ENCODE peak calls at places on chromosomes 2 and 18, in four cellular contexts. F is retinal pigment epithelial cell, D is tibial artery, L is cardiac fibroblast. Q is an unnamed sample.
A peak's percentile ranks its signal among the peaks of the same experiment; 100 is the strongest.

GRCh38 chr2:217851191-217852020 is 151.4 kb downstream of the TNS1 start:
- DNase-seq in F (no peak), D (peak; percentile 89), L (peak; percentile 75), Q (no peak)

GRCh38 chr2:68463287-68463877 is 3.7 kb downstream of the FBXO48 start:
- DNase-seq in F (no peak), D (no peak), L (peak; percentile 77), Q (no peak)

GRCh38 chr2:96509114-96509846 is 4.1 kb upstream of the NEURL3 start:
- DNase-seq in F (peak; percentile 47), D (peak; percentile 92), L (peak; percentile 89), Q (peak; percentile 91)

GRCh38 chr2:11753886-11754704 is 7.7 kb downstream of the LPIN1 start:
- DNase-seq in F (no peak), D (no peak), L (peak; percentile 65), Q (no peak)

GRCh38 chr2:218745160-218745558 is 34.5 kb downstream of the TTLL4 start:
- DNase-seq in F (no peak), D (no peak), L (peak; percentile 37), Q (no peak)

GRCh38 chr18:35581555-35582309 is at the start of gene GALNT1:
- DNase-seq in F (no peak), D (no peak), L (peak; percentile 26), Q (no peak)

GRCh38 chr2:121129692-121130091 is 155.3 kb downstream of the TFCP2L1 start:
- DNase-seq in F (no peak), D (no peak), L (no peak), Q (no peak)

GRCh38 chr18:74524097-74524496 is 10.2 kb upstream of the CNDP1 start:
- DNase-seq in F (no peak), D (peak; percentile 33), L (no peak), Q (no peak)

GRCh38 chr2:136505462-136505861 is 259.9 kb upstream of the THSD7B start:
- DNase-seq in F (no peak), D (no peak), L (no peak), Q (no peak)

GRCh38 chr2:8310557-8311455 is 371.1 kb upstream of the ID2 start:
- DNase-seq in F (no peak), D (no peak), L (no peak), Q (no peak)

GRCh38 chr2:45993476-45993991 is 303.7 kb upstream of the EPAS1 start:
- DNase-seq in F (peak; percentile 32), D (peak; percentile 79), L (peak; percentile 92), Q (peak; percentile 85)

GRCh38 chr2:85893428-85894258 is 4.9 kb upstream of the ST3GAL5 start:
- DNase-seq in F (no peak), D (no peak), L (peak; percentile 59), Q (no peak)

GRCh38 chr2:144350151-144350802 is 169.6 kb downstream of the ZEB2 start:
- DNase-seq in F (no peak), D (no peak), L (peak; percentile 84), Q (no peak)

GRCh38 chr18:48813833-48814489 is 136.8 kb downstream of the SMAD7 start:
- DNase-seq in F (no peak), D (peak; percentile 52), L (no peak), Q (no peak)

GRCh38 chr2:59256290-59256689 is 1015.2 kb upstream of the FANCL start:
- DNase-seq in F (no peak), D (no peak), L (no peak), Q (no peak)

GRCh38 chr18:36733150-36733549 is 95.7 kb downstream of the TPGS2 start:
- DNase-seq in F (no peak), D (no peak), L (no peak), Q (no peak)

GRCh38 chr2:101550555-101550954 is 75.6 kb upstream of the RFX8 start:
- DNase-seq in F (no peak), D (no peak), L (no peak), Q (no peak)

GRCh38 chr2:214995926-214996670 is 142.3 kb downstream of the ABCA12 start:
- DNase-seq in F (no peak), D (no peak), L (no peak), Q (no peak)

DNA sequence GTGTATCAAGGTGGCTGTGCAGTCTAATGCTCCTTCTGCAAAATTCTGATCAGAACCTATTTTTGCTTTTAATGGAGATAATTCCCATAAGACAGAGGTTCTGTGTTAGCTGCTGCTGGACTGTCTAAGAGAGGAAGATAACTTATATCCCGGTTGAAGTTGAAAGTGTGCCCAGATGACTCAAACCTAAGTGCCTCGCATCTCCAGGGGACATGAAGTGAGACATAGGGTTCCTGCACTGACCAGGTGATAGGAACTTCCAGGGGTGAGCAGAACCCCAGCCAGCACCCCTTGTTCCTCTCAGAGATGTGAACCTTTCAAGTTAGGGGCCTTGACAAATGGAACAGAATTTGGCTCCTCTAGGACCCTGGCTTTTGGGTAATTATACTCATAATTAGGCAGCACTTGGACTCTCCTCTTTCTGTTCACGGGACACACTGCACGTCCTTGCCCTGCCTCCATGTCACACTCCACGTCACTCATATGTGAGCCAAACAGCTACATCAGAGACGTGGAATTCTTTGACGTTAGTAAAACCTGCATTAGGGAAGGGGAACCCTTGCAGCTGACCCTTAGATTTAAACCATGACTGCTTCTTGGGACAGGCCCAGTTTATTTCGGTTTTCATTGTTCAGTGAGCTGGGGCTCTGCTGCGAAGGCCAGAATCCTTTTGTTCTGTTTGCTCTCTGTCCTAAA is 104.5 kb upstream of the ALPP start:
- DNase-seq in F (no peak), D (no peak), L (no peak), Q (no peak)
- H3K4me3 ChIP-seq in F (no peak overlapping the region), D (no peak overlapping the region), L (no peak overlapping the region), Q (no peak overlapping the region)

DNA sequence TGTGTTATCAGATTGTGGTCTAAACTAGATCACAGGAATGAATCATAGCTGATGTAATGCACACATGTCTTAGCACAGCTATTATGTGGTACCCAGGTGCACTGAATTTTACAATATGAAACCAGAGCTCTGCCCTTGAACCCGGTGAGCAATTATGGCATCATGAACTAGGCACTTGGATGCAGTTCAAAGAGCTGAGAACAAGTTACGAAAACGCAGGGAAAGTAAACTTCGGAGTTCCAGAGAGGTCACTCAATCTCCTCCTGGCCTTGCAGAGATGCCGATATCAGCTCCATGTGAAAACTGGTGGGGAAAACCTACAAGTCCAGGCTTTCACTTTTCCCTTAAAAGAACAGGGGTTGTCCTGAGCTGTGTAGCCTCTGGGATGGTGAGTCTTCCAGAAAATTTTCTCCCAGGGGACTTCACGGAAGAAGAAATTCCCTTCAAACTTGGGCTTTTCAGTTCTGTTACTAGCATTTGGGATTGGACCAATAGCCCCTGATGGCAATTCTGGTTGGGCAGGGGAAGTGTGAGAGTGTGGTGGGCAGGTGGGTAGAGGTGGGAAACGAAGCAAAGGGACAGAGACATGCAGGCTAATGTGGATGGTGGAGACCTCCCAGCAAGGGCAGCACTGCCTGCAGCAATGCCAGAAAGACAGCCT is 71.1 kb upstream of the SH3BP4 start:
- DNase-seq in F (peak; percentile 85), D (no peak), L (peak; percentile 51), Q (no peak)
- H3K4me3 ChIP-seq in F (peak overlapping the region; percentile 0), D (no peak overlapping the region), L (no peak overlapping the region), Q (no peak overlapping the region)

DNA sequence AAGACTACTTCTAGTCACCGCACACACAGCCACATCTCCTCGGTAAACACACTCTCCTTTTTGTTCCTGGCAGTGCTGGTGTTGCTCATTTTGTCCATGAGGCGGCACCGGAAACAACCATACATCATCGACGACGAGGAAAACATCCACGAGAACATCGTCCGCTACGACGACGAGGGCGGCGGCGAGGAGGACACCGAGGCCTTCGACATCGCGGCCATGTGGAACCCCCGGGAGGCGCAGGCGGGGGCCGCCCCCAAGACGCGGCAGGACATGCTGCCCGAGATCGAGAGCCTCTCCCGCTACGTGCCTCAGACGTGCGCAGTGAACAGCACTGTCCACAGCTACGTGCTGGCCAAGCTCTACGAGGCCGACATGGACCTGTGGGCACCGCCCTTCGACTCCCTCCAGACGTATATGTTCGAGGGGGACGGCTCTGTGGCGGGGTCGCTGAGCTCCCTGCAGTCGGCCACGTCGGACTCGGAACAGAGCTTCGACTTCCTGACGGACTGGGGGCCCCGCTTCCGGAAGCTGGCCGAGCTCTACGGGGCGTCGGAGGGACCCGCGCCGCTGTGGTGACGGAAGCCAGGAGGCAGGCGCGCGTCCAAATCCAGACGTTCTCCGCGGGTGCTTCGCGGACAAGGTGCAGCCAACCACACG is 221.0 kb downstream of the CDH20 start:
- DNase-seq in F (no peak), D (no peak), L (no peak), Q (no peak)
- H3K4me3 ChIP-seq in F (no peak overlapping the region), D (no peak overlapping the region), L (no peak overlapping the region), Q (no peak overlapping the region)

DNA sequence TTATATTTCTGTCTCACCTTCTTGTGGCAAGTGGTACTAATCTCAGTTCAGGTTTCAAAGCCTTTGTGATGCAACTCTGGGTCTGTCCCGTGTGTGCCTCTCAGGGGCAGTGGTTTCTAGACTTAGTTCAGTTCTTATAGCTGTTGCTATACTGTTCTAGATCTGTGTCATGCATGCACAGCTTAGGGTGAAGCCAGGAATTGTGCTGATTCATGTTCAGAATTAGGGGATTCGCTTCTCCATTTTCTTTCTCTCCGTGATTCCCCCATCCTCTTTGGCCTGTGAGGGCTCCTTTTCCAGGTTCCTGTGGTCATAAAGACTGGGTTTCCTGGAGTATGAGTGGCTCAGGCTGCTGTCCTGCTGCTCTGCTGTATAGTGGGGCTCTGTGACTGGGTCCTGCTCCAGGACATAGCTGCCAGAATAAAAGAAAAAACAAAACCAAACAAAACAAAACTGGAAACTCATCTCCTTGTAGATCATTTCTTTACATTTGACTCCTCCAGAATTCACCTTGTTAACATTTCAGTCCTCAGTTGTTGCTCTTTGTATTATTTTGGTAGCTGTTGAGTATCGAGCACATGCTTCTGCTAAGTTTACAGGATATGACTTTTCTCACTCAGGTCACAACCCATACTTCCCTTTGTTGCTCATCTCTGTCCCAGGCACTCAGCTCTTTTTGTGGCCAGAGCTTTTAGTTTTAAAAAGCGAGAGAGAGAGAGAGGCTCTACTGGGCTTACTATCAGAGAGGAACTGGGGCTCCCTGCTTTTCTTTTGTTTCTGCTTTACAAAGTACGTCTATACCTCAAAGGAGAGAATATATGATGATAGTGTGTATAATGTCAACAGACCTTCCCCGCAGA is 34.2 kb downstream of the CERS6 start:
- DNase-seq in F (no peak), D (no peak), L (peak; percentile 63), Q (no peak)
- H3K4me3 ChIP-seq in F (no peak overlapping the region), D (no peak overlapping the region), L (peak overlapping the region; percentile 21), Q (no peak overlapping the region)

GRCh38 chr2:99507964-99508818 is 18.4 kb upstream of the REV1 start:
- DNase-seq in F (no peak), D (no peak), L (no peak), Q (no peak)

GRCh38 chr2:99514357-99514756 is 24.5 kb upstream of the REV1 start:
- DNase-seq in F (no peak), D (no peak), L (no peak), Q (no peak)

GRCh38 chr2:99512081-99512480 is 22.3 kb upstream of the REV1 start:
- DNase-seq in F (no peak), D (no peak), L (no peak), Q (no peak)
- H3K4me3 ChIP-seq in F (no peak overlapping the region), D (no peak overlapping the region), L (no peak overlapping the region), Q (no peak overlapping the region)